ENCODE peak calls at places on chromosomes 3 and 15, in five cellular contexts. One of them, this sample, is unnamed.

GRCh38 chr3:33942483-33943150 is 144.2 kb downstream of the PDCD6IP start:
- DNase-seq in stomach: no peak
- DNase-seq in heart left ventricle: no peak
- DNase-seq in upper lobe of left lung: no peak
- DNase-seq in ovary: no peak
- DNase-seq in this sample: no peak

GRCh38 chr3:171840831-171841619 is 2.1 kb upstream of the TMEM212 start:
- DNase-seq in upper lobe of left lung: no peak
- DNase-seq in ovary: peak
- DNase-seq in heart left ventricle: no peak
- DNase-seq in stomach: no peak
- DNase-seq in this sample: no peak

GRCh38 chr15:78681306-78682012 is 40.4 kb upstream of the CHRNB4 start:
- DNase-seq in stomach: no peak
- DNase-seq in ovary: no peak
- DNase-seq in upper lobe of left lung: no peak
- DNase-seq in heart left ventricle: no peak
- DNase-seq in this sample: peak

GRCh38 chr3:174495928-174496327 is 363.2 kb upstream of the NAALADL2 start:
- DNase-seq in heart left ventricle: no peak
- DNase-seq in stomach: no peak
- DNase-seq in upper lobe of left lung: no peak
- DNase-seq in ovary: no peak
- DNase-seq in this sample: no peak

GRCh38 chr3:41239587-41239986 is 40.3 kb downstream of the CTNNB1 start:
- DNase-seq in upper lobe of left lung: no peak
- DNase-seq in ovary: no peak
- DNase-seq in heart left ventricle: no peak
- DNase-seq in stomach: no peak
- DNase-seq in this sample: no peak

GRCh38 chr15:90101130-90101968 is 919 bp downstream of the IDH2 start:
- DNase-seq in stomach: peak
- DNase-seq in ovary: peak
- DNase-seq in upper lobe of left lung: peak
- DNase-seq in heart left ventricle: peak
- DNase-seq in this sample: peak

GRCh38 chr3:12870942-12871341 is 29.6 kb upstream of the RPL32 start:
- DNase-seq in upper lobe of left lung: peak
- DNase-seq in heart left ventricle: no peak
- DNase-seq in ovary: no peak
- DNase-seq in stomach: peak
- DNase-seq in this sample: peak

GRCh38 chr3:148931574-148931973 is 59.8 kb upstream of the GYG1 start:
- DNase-seq in stomach: no peak
- DNase-seq in heart left ventricle: no peak
- DNase-seq in ovary: no peak
- DNase-seq in upper lobe of left lung: no peak
- DNase-seq in this sample: no peak

GRCh38 chr3:94036909-94037507 is 8.6 kb upstream of the STX19 start:
- DNase-seq in ovary: no peak
- DNase-seq in upper lobe of left lung: no peak
- DNase-seq in stomach: no peak
- DNase-seq in heart left ventricle: no peak
- DNase-seq in this sample: no peak

GRCh38 chr3:33096103-33096868 is 660 bp downstream of the GLB1 start:
- DNase-seq in upper lobe of left lung: peak
- DNase-seq in ovary: peak
- DNase-seq in heart left ventricle: peak
- DNase-seq in stomach: peak
- DNase-seq in this sample: peak

GRCh38 chr3:62669161-62669560 is 206.1 kb downstream of the CADPS start:
- DNase-seq in heart left ventricle: no peak
- DNase-seq in ovary: no peak
- DNase-seq in stomach: no peak
- DNase-seq in upper lobe of left lung: no peak
- DNase-seq in this sample: no peak

GRCh38 chr15:51103330-51103729 is 8.6 kb upstream of the TNFAIP8L3 start:
- DNase-seq in upper lobe of left lung: no peak
- DNase-seq in ovary: no peak
- DNase-seq in stomach: no peak
- DNase-seq in heart left ventricle: no peak
- DNase-seq in this sample: no peak

GRCh38 chr3:109339186-109339585 is 1.8 kb upstream of the DPPA4 start:
- DNase-seq in stomach: no peak
- DNase-seq in heart left ventricle: no peak
- DNase-seq in upper lobe of left lung: no peak
- DNase-seq in ovary: no peak
- DNase-seq in this sample: no peak

GRCh38 chr15:70826634-70827033 is 27.3 kb downstream of the LARP6 start:
- DNase-seq in upper lobe of left lung: peak
- DNase-seq in heart left ventricle: no peak
- DNase-seq in stomach: no peak
- DNase-seq in ovary: no peak
- DNase-seq in this sample: no peak

GRCh38 chr15:96340611-96341464 is 10.3 kb downstream of the NR2F2 start:
- DNase-seq in upper lobe of left lung: no peak
- DNase-seq in ovary: peak
- DNase-seq in stomach: no peak
- DNase-seq in heart left ventricle: peak
- DNase-seq in this sample: no peak

GRCh38 chr3:111732248-111732879 is 126.7 kb upstream of the PHLDB2 start:
- DNase-seq in stomach: peak
- DNase-seq in heart left ventricle: no peak
- DNase-seq in ovary: no peak
- DNase-seq in upper lobe of left lung: no peak
- DNase-seq in this sample: no peak

GRCh38 chr3:62875103-62876002 is at the start of gene CADPS:
- DNase-seq in upper lobe of left lung: no peak
- DNase-seq in ovary: peak
- DNase-seq in stomach: no peak
- DNase-seq in heart left ventricle: peak
- DNase-seq in this sample: no peak

GRCh38 chr15:101105059-101105851 is 146.6 kb downstream of the CHSY1 start:
- DNase-seq in stomach: no peak
- DNase-seq in heart left ventricle: no peak
- DNase-seq in upper lobe of left lung: no peak
- DNase-seq in ovary: no peak
- DNase-seq in this sample: peak

GRCh38 chr3:143627336-143627735 is 220.9 kb downstream of the SLC9A9 start:
- DNase-seq in ovary: no peak
- DNase-seq in upper lobe of left lung: no peak
- DNase-seq in heart left ventricle: no peak
- DNase-seq in stomach: no peak
- DNase-seq in this sample: no peak

GRCh38 chr3:136783708-136784191 is 31.6 kb upstream of the STAG1 start:
- DNase-seq in ovary: no peak
- DNase-seq in stomach: no peak
- DNase-seq in heart left ventricle: no peak
- DNase-seq in upper lobe of left lung: no peak
- DNase-seq in this sample: no peak

GRCh38 chr3:62817678-62818077 is 57.5 kb downstream of the CADPS start:
- DNase-seq in ovary: no peak
- DNase-seq in heart left ventricle: no peak
- DNase-seq in stomach: no peak
- DNase-seq in upper lobe of left lung: no peak
- DNase-seq in this sample: no peak

GRCh38 chr15:28260722-28261121 is 61.3 kb downstream of the HERC2 start:
- DNase-seq in stomach: no peak
- DNase-seq in ovary: no peak
- DNase-seq in heart left ventricle: peak
- DNase-seq in upper lobe of left lung: no peak
- DNase-seq in this sample: no peak

GRCh38 chr15:72889545-72889944 is 106.0 kb upstream of the ADPGK start:
- DNase-seq in upper lobe of left lung: no peak
- DNase-seq in ovary: no peak
- DNase-seq in heart left ventricle: no peak
- DNase-seq in stomach: no peak
- DNase-seq in this sample: no peak

GRCh38 chr3:52123106-52123708 is 31.0 kb downstream of the POC1A start:
- DNase-seq in upper lobe of left lung: peak
- DNase-seq in heart left ventricle: peak
- DNase-seq in stomach: peak
- DNase-seq in ovary: peak
- DNase-seq in this sample: peak

GRCh38 chr3:170232266-170232665 is 10.0 kb downstream of the PRKCI start:
- DNase-seq in ovary: no peak
- DNase-seq in heart left ventricle: no peak
- DNase-seq in upper lobe of left lung: no peak
- DNase-seq in stomach: no peak
- DNase-seq in this sample: no peak

DNA sequence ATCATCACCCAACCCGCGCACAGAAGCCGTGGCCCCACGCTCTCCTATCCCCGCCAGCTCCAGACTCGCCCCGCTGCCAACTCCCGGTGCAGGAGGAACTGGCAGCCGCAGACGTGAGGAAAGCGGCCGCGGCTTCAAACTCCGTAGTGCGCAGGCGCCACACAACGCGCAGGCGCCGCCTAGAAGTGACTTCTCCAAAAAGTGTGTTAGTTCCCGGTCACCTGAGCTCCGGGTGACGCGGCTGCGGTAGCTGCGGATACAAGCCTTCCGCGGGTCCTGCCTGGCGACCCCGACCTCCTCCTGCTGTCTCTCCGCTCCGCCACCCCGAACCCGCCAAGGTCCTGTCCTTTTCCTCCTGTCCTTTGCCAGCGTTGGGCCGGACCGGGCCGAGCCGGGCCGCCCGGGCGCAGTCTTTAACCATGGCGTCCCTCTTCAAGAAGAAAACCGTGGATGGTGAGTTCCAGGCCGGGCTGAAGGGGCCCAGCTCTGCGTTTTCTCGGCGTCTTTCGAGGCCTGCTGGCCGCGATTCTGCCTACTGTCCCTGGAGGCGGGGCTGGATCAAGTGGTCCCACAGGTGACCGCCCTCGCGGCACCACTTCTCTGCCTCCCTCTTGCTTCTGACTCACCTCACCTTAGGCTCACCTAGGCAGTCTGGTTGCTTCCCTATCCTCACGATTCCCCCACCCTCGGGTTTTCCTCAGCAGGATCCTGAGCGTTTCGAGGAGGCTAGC is at the start of gene CHMP2B:
- DNase-seq in ovary: peak
- DNase-seq in stomach: peak
- DNase-seq in heart left ventricle: peak
- DNase-seq in upper lobe of left lung: peak
- DNase-seq in this sample: peak
- H3K27ac ChIP-seq in ovary: peak
- H3K27ac ChIP-seq in stomach: peak
- H3K27ac ChIP-seq in heart left ventricle: peak
- H3K27ac ChIP-seq in upper lobe of left lung: peak
- H3K27ac ChIP-seq in this sample: peak

DNA sequence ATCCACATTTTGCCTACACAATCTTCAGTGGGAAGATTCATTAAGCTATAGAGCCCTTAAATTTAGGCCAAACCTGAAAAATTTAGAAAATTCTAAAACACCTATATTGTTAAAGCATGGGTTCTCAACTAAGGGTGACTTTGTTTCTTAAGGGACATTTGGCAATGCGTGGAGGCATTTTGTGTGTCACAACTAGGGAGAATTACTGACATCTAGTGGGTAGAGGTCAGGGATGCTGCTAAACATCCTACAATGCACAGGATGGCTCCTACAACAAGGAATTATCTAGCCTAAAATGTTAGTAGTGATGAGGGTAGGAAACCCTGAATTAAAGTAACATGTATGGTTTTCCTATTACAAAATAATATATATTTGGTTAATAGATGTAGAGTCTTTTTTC is 55.8 kb downstream of the TBC1D5 start:
- DNase-seq in ovary: no peak
- DNase-seq in heart left ventricle: no peak
- DNase-seq in upper lobe of left lung: no peak
- DNase-seq in stomach: no peak
- DNase-seq in this sample: no peak
- TF ChIP-seq CTCF in ovary: no peak
- TF ChIP-seq CTCF in heart left ventricle: peak
- TF ChIP-seq CTCF in upper lobe of left lung: no peak
- TF ChIP-seq CTCF in stomach: no peak
- TF ChIP-seq CTCF in this sample: no peak

GRCh38 chr3:114622001-114622400 is 328.2 kb downstream of the TIGIT start:
- DNase-seq in ovary: no peak
- DNase-seq in stomach: no peak
- DNase-seq in heart left ventricle: no peak
- DNase-seq in upper lobe of left lung: no peak
- DNase-seq in this sample: no peak

GRCh38 chr3:114623420-114624046 is 329.7 kb downstream of the TIGIT start:
- DNase-seq in ovary: peak
- DNase-seq in upper lobe of left lung: no peak
- DNase-seq in stomach: no peak
- DNase-seq in heart left ventricle: no peak
- DNase-seq in this sample: no peak

GRCh38 chr3:114624047-114624445 is 330.2 kb downstream of the TIGIT start:
- DNase-seq in upper lobe of left lung: peak
- DNase-seq in ovary: peak
- DNase-seq in heart left ventricle: peak
- DNase-seq in stomach: no peak
- DNase-seq in this sample: no peak

GRCh38 chr3:114626751-114627150 is 332.9 kb downstream of the TIGIT start:
- DNase-seq in ovary: no peak
- DNase-seq in stomach: no peak
- DNase-seq in heart left ventricle: no peak
- DNase-seq in upper lobe of left lung: no peak
- DNase-seq in this sample: no peak

DNA sequence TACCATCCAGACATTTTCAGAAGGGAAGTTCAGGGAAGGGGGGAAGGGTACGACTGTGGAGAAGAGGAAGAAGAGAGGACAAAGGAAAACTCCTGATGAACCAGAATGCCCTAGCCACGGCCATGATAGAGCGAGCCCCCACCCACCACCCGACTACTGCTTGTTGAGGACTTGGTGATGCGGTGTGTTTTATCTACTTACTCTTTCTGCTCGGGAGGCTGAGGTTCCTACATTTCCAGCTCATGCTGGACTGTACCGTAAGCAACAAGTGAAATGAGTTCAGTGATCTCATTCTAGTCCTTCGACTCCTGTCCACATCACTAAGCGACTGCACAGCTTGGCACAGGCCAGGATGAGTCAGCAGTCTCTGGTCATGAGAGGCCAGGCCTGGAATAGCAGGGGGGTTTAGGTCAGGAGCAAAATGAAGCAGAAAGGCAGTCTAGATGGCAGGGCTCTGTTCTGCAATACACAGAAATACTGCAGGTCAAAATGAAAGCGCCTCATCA is 330.9 kb downstream of the TIGIT start:
- DNase-seq in upper lobe of left lung: peak
- DNase-seq in stomach: peak
- DNase-seq in heart left ventricle: peak
- DNase-seq in ovary: peak
- DNase-seq in this sample: peak
- TF ChIP-seq POLR2A in upper lobe of left lung: peak
- TF ChIP-seq POLR2A in stomach: no peak
- TF ChIP-seq POLR2A in heart left ventricle: no peak
- TF ChIP-seq POLR2A in ovary: peak
- TF ChIP-seq POLR2A in this sample: peak

DNA sequence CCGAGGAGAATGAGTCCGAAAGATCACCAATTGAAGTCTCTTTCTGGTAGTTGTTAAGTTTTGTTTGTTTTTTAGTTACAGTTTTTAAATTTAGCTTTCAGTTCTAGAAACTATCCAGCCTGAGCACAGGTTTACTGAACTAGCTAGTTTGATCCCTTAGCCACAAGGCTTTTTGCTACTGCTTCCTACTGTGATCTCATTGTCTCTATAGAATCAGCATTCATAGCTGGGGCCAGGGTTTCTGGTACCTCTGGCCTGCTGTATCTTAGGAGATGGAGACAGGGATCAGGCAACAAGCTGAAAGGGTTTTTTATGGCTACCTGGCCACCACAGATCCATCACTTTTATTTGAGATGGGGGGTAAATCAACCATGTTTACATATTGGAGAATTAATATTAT is 37.0 kb downstream of the GOLM2 start:
- DNase-seq in heart left ventricle: no peak
- DNase-seq in upper lobe of left lung: no peak
- DNase-seq in stomach: no peak
- DNase-seq in ovary: no peak
- DNase-seq in this sample: no peak
- H3K27ac ChIP-seq in heart left ventricle: no peak
- H3K27ac ChIP-seq in upper lobe of left lung: no peak
- H3K27ac ChIP-seq in stomach: no peak
- H3K27ac ChIP-seq in ovary: no peak
- H3K27ac ChIP-seq in this sample: no peak

This sample was measured in spleen.